ENCODE peak calls at places on chromosomes 13 and 19, in six cellular contexts. A is IMR-90, E is mesenchymal stem cell, C is H9, W is H1, V is mesendoderm. S is an unnamed sample.

GRCh38 chr13:75365724-75366173 is 116.2 kb downstream of the TBC1D4 start:
- DNase-seq in W (no peak), V (peak), A (peak), E (peak), C (no peak), S (no peak)

GRCh38 chr19:15187026-15188007 is 13.5 kb downstream of the NOTCH3 start:
- DNase-seq in W (no peak), A (no peak), C (peak), V (peak), E (no peak), S (no peak)

GRCh38 chr19:52992109-52993004 is 21.4 kb upstream of the ERVV-1 start:
- DNase-seq in V (peak), A (no peak), W (no peak), E (peak), C (peak), S (no peak)

GRCh38 chr13:98496239-98496668 is 80.7 kb downstream of the STK24 start:
- DNase-seq in C (no peak), W (no peak), E (peak), A (peak), V (no peak), S (no peak)

GRCh38 chr13:46698015-46698414 is 98.9 kb downstream of the ESD start:
- DNase-seq in W (no peak), E (no peak), C (no peak), V (no peak), A (no peak), S (no peak)

GRCh38 chr19:48419158-48419920 is 25.9 kb downstream of the GRIN2D start:
- DNase-seq in C (peak), A (peak), W (peak), V (peak), E (peak), S (peak)

GRCh38 chr19:45528149-45528743 is 21.0 kb downstream of the VASP start:
- DNase-seq in E (peak), C (peak), A (peak), V (peak), W (peak), S (no peak)

GRCh38 chr13:40440990-40441820 is 225.2 kb downstream of the FOXO1 start:
- DNase-seq in A (no peak), V (no peak), E (no peak), C (no peak), W (no peak), S (no peak)

GRCh38 chr19:4600082-4600481 is 39.2 kb upstream of the TNFAIP8L1 start:
- DNase-seq in A (no peak), W (no peak), C (no peak), V (no peak), E (no peak), S (no peak)

GRCh38 chr19:49347835-49348234 is 12.6 kb downstream of the CD37 start:
- DNase-seq in V (peak), C (peak), E (peak), W (no peak), A (peak), S (no peak)

GRCh38 chr13:79966502-79966901 is 374.4 kb downstream of the SPRY2 start:
- DNase-seq in A (no peak), V (peak), C (peak), W (peak), E (peak), S (no peak)

GRCh38 chr13:47168086-47168485 is 271.2 kb upstream of the HTR2A start:
- DNase-seq in V (no peak), A (peak), C (no peak), W (no peak), E (peak), S (no peak)

GRCh38 chr13:83865161-83866137 is 16.8 kb downstream of the SLITRK1 start:
- DNase-seq in E (no peak), A (no peak), W (no peak), C (no peak), V (no peak), S (no peak)

GRCh38 chr19:55027472-55028337 is 10.4 kb downstream of the GP6 start:
- DNase-seq in C (no peak), W (no peak), V (no peak), A (no peak), E (no peak), S (no peak)

GRCh38 chr19:17680235-17680722 is 7.9 kb downstream of the UNC13A start:
- DNase-seq in C (peak), A (peak), W (no peak), E (peak), V (peak), S (no peak)

GRCh38 chr19:14073232-14073924 is 792 bp downstream of the MISP3 start:
- DNase-seq in A (peak), V (peak), E (peak), W (no peak), C (peak), S (peak)

GRCh38 chr13:40271931-40272775 is 394.3 kb downstream of the FOXO1 start:
- DNase-seq in E (peak), A (peak), W (no peak), V (peak), C (no peak), S (no peak)

GRCh38 chr13:89518289-89519077 is 1829.0 kb upstream of the MIR17HG start:
- DNase-seq in C (no peak), V (no peak), A (no peak), W (no peak), E (no peak), S (no peak)

GRCh38 chr13:20193924-20194631 is 1.3 kb upstream of the GJB2 start:
- DNase-seq in V (no peak), W (no peak), E (no peak), A (no peak), C (no peak), S (no peak)

GRCh38 chr19:3504723-3505122 is 1.4 kb upstream of the FZR1 start:
- DNase-seq in A (no peak), E (peak), V (peak), C (no peak), W (no peak), S (no peak)

GRCh38 chr13:113148940-113149503 is 9.4 kb upstream of the PROZ start:
- DNase-seq in W (no peak), A (no peak), C (peak), V (no peak), E (no peak), S (no peak)

GRCh38 chr13:46124531-46124966 is 19.7 kb upstream of the CPB2 start:
- DNase-seq in C (no peak), A (no peak), V (no peak), W (no peak), E (no peak), S (no peak)

GRCh38 chr19:44845612-44846454 is at the start of gene NECTIN2:
- DNase-seq in A (peak), V (peak), E (peak), C (peak), W (peak), S (peak)

GRCh38 chr13:71759506-71760225 is 107.3 kb downstream of the DACH1 start:
- DNase-seq in V (peak), A (no peak), C (peak), W (peak), E (no peak), S (peak)

GRCh38 chr19:7894612-7895309 is 6.5 kb downstream of the LRRC8E start:
- DNase-seq in V (no peak), E (no peak), C (no peak), W (no peak), A (no peak), S (no peak)

GRCh38 chr13:40259899-40260298 is 406.5 kb downstream of the FOXO1 start:
- DNase-seq in E (no peak), V (no peak), A (no peak), C (no peak), W (no peak), S (no peak)

GRCh38 chr13:21670006-21670882 is 629 bp upstream of the FGF9 start:
- DNase-seq in A (peak), V (peak), E (peak), W (no peak), C (peak), S (peak)

GRCh38 chr13:50236898-50237318 is 221.7 kb downstream of the KCNRG start:
- DNase-seq in A (peak), V (no peak), C (no peak), W (no peak), E (no peak), S (no peak)

GRCh38 chr19:34661357-34661756 is 15.6 kb downstream of the SCGB2B2 start:
- DNase-seq in E (no peak), W (no peak), V (no peak), C (no peak), A (no peak), S (no peak)

GRCh38 chr13:33158830-33159229 is 126.7 kb downstream of the STARD13 start:
- DNase-seq in A (no peak), W (no peak), C (no peak), E (no peak), V (no peak), S (no peak)

DNA sequence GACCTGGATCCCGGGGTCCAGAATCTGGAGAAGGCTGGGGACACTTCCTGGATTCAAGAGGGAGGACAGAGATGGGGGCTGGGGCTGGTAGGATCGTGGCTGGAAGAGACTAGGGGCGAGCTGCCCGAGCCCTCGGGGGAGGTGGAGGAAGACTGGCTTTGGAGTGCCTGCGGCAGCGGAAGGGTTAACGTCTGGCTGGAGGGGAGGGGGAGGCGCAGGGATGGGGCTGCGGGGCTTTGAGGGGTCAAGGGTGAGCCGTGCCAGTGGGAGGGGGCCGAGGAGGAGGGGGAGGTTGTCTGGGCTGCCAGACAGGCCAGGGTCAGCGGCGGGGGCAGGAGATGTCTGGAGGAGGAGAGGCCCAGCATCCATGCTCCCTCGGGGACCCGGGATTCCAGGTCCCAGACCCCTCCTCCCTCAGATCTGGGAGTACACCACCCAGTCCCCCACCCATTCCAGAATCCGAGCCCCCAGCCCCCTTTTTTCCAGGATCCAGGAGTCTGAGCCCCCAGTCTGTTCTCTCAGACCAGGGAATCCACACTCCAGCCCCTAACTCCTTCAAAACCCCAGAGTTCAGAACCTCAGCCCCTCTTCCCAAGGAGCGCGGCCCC is 3.3 kb upstream of the SPACA6 start:
- DNase-seq in V (peak), A (no peak), W (no peak), E (peak), C (peak), S (peak)
- H3K18ac ChIP-seq in V (peak), A (peak), W (peak), E (peak), C (peak), S (peak)

GRCh38 chr19:38616265-38616664 is 1.5 kb downstream of the MAP4K1 start:
- DNase-seq in V (no peak), W (no peak), C (no peak), E (no peak), A (no peak), S (no peak)

GRCh38 chr19:38618590-38619360 is at the start of gene EIF3K:
- DNase-seq in E (peak), C (peak), A (peak), V (peak), W (peak), S (peak)

GRCh38 chr19:38617764-38618589 is at the start of gene MAP4K1:
- DNase-seq in W (no peak), E (no peak), A (no peak), V (no peak), C (no peak), S (no peak)

GRCh38 chr19:38617283-38617763 is 430 bp downstream of the MAP4K1 start:
- DNase-seq in A (no peak), C (no peak), W (no peak), E (no peak), V (no peak), S (no peak)

DNA sequence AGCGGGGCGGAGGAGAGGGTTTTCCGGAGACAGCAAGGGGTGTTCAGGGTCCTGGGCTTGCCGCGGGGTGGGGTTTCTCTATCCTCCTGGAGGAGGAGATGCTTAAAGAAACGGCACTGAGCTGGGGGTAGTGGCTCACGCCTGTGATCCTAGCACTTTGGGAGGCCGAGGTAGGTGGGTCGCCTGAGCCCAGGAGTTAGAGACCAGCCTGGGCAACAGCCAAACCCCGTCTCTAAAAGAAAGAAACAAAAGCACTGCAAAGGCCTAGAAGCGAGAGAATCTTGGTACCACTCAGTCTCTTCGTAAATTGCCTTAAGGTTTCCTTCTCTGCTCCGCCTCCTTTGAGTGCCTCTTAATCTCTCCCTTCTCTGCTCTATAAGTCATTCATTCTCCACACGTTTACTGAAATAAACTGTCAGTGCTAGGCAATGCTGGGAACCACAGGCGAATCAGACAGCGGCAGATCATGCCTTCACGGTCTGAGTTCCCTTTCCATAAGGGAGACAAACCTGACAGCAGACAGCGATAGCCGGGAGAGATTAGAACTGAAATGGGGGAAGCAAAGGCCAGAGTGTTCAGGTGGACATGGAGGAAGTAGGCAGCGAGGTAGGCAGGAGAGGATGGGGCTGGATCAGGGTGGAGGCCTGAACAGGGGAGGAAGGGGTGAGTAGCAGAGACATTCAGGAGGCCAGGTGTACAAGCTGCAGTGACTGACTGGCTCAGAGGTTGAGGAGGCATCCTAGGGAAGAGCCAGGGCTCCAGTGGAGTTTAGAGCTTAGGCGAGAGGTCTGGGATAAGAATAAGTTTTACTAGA is 580 bp downstream of the EIF3K start:
- DNase-seq in A (no peak), W (no peak), C (no peak), V (no peak), E (no peak), S (no peak)
- H3K18ac ChIP-seq in A (peak), W (peak), C (no peak), V (no peak), E (peak), S (peak)

GRCh38 chr13:35598790-35599369 is 122.4 kb upstream of the MAB21L1 start:
- DNase-seq in E (peak), W (no peak), C (no peak), A (peak), V (no peak), S (no peak)
- H3K18ac ChIP-seq in E (peak), W (no peak), C (no peak), A (peak), V (peak), S (no peak)

DNA sequence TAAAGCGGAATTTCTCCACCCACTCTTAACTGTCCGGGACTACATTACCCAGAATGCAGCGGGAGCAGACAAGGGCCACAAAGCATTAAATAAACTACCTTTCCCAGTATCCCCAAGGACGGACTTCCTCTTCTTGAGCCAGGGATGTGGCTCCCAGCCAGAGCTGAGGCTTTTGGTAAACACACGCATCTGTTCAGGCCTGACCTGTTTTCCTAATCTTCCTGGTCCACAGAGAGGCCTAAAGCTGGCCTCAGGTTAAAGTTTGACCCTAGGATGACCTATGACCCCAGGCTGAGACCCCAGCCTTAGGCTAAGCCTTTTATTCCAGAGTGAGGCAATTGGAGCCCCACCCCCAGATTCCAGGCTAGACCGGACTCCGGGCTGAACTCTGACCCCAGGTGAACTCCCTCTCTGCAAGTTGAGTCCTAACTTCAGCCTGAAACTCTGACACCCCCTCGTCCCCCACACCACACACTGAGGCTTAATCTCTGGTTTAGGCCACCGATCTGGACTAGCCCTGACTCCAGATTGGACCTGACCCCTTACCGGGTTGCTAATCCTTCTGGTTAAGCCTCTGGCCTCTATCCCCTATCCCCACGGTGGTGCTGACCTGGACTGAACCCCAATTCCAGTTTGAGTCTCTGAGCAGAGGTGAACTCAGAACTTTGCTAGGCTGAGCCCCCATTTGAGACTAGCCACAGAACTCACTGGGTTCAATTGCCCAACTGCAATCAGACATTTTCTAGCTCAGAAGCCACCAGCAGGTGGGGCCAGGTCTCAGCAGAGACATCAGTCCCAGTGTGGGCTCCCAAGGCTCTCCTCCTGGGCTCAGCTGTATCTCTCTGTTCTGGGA is 719 bp upstream of the GPR108 start:
- DNase-seq in W (no peak), A (peak), E (peak), V (no peak), C (peak), S (peak)
- H3K18ac ChIP-seq in W (peak), A (no peak), E (peak), V (peak), C (peak), S (peak)